ENCODE peak calls at places on chromosomes 2 and 18, in four cellular contexts. Q is neural crest cell, V is B cell, N is fibroblast of pulmonary artery. K is an unnamed sample.

GRCh38 chr2:37389984-37390765 is 45.7 kb downstream of the QPCT start:
- DNase-seq in Q (no peak), V (peak), N (peak), K (no peak)

GRCh38 chr18:62334110-62334509 is 9.0 kb downstream of the TNFRSF11A start:
- DNase-seq in Q (no peak), V (no peak), N (peak), K (no peak)

GRCh38 chr2:205892141-205893064 is 193.6 kb downstream of the INO80D start:
- DNase-seq in Q (no peak), V (no peak), N (peak), K (no peak)

GRCh38 chr18:64799378-64799777 is 650.5 kb upstream of the LINC00305 start:
- DNase-seq in Q (no peak), V (no peak), N (no peak), K (no peak)

GRCh38 chr2:67180841-67181240 is 216.3 kb upstream of the ETAA1 start:
- DNase-seq in Q (no peak), V (no peak), N (no peak), K (no peak)

GRCh38 chr2:173860082-173860481 is 105.1 kb downstream of the SP3 start:
- DNase-seq in Q (no peak), V (no peak), N (no peak), K (no peak)

GRCh38 chr2:98346259-98347236 is at the start of gene CNGA3:
- DNase-seq in Q (peak), V (peak), N (peak), K (peak)

GRCh38 chr18:52963481-52963880 is 623.5 kb downstream of the DCC start:
- DNase-seq in Q (no peak), V (no peak), N (no peak), K (no peak)

GRCh38 chr2:190663348-190663747 is 14.5 kb downstream of the NAB1 start:
- DNase-seq in Q (no peak), V (no peak), N (no peak), K (no peak)

GRCh38 chr2:2935445-2936149 is 442.0 kb downstream of the EIPR1 start:
- DNase-seq in Q (no peak), V (no peak), N (no peak), K (no peak)

GRCh38 chr2:224982910-224983688 is 59.2 kb downstream of the DOCK10 start:
- DNase-seq in Q (no peak), V (peak), N (peak), K (no peak)

GRCh38 chr18:67475673-67476072 is 40.8 kb downstream of the DSEL start:
- DNase-seq in Q (no peak), V (no peak), N (peak), K (no peak)

GRCh38 chr2:234091432-234091879 is 41.0 kb downstream of the SPP2 start:
- DNase-seq in Q (no peak), V (no peak), N (peak), K (no peak)

GRCh38 chr2:156436477-156437085 is 402 bp downstream of the GPD2 start:
- DNase-seq in Q (no peak), V (no peak), N (peak), K (no peak)

GRCh38 chr2:227415538-227416424 is 28.0 kb upstream of the SCYGR1 start:
- DNase-seq in Q (no peak), V (no peak), N (peak), K (no peak)

GRCh38 chr2:71604709-71605085 is 151.3 kb downstream of the DYSF start:
- DNase-seq in Q (no peak), V (no peak), N (no peak), K (no peak)

GRCh38 chr2:20170646-20171250 is 54.2 kb downstream of the SDC1 start:
- DNase-seq in Q (no peak), V (no peak), N (no peak), K (no peak)

GRCh38 chr2:8458461-8459459 is 223.1 kb upstream of the ID2 start:
- DNase-seq in Q (no peak), V (no peak), N (no peak), K (no peak)

GRCh38 chr2:9382604-9383235 is 40.6 kb downstream of the ITGB1BP1 start:
- DNase-seq in Q (no peak), V (no peak), N (no peak), K (no peak)

GRCh38 chr2:130966149-130967019 is 126.9 kb downstream of the FAM168B start:
- DNase-seq in Q (no peak), V (no peak), N (no peak), K (peak)

GRCh38 chr2:9703085-9703641 is 72.4 kb upstream of the YWHAQ start:
- DNase-seq in Q (no peak), V (no peak), N (peak), K (no peak)

GRCh38 chr2:3377279-3377611 is 373 bp downstream of the EIPR1 start:
- DNase-seq in Q (no peak), V (peak), N (peak), K (no peak)

GRCh38 chr2:228728961-228729360 is 542.1 kb downstream of the PID1 start:
- DNase-seq in Q (no peak), V (no peak), N (peak), K (no peak)

GRCh38 chr2:20674974-20675679 is 8.2 kb downstream of the GDF7 start:
- DNase-seq in Q (no peak), V (no peak), N (peak), K (no peak)

GRCh38 chr18:4101009-4101408 is 354.1 kb downstream of the DLGAP1 start:
- DNase-seq in Q (no peak), V (no peak), N (no peak), K (no peak)
- TF ChIP-seq CTCF in Q (no peak), V (no peak), N (no peak), K (no peak)

DNA sequence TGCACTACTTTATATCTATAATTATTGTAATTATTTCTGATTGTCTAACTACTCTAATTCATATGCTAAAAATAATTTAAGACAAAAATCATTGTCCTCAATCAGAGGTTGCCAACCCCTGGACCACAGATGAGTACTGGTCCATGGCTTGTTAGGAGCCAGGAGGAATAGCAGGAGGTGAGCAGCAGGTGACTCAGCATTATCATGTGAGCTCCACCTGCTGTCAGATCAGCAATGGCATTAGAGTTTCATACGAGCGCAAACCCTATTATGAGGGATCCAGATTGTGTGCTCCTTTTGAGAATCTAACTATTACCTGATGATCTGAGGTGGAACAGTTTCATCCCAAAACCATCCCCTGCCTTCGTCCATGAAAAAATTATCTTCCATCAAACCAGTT is 1434.4 kb downstream of the LRP1B start:
- DNase-seq in Q (no peak), V (no peak), N (no peak), K (no peak)
- TF ChIP-seq CTCF in Q (no peak), V (no peak), N (no peak), K (no peak)

GRCh38 chr18:50967714-50968661 is at the start of gene ELAC1:
- DNase-seq in Q (peak), V (peak), N (peak), K (peak)
- TF ChIP-seq CTCF in Q (peak), V (no peak), N (no peak), K (peak)

GRCh38 chr2:237483018-237483731 is 3.9 kb upstream of the MLPH start:
- DNase-seq in Q (no peak), V (no peak), N (peak), K (no peak)
- TF ChIP-seq CTCF in Q (peak), V (no peak), N (peak), K (no peak)

GRCh38 chr2:236841389-236841788 is 244.3 kb upstream of the COPS8 start:
- DNase-seq in Q (no peak), V (no peak), N (no peak), K (no peak)

GRCh38 chr2:236840215-236840614 is 245.5 kb upstream of the COPS8 start:
- DNase-seq in Q (no peak), V (no peak), N (no peak), K (no peak)

GRCh38 chr2:236840857-236841256 is 244.8 kb upstream of the COPS8 start:
- DNase-seq in Q (no peak), V (no peak), N (no peak), K (no peak)

GRCh38 chr2:236843061-236843460 is 242.6 kb upstream of the COPS8 start:
- DNase-seq in Q (no peak), V (no peak), N (no peak), K (no peak)

GRCh38 chr2:236843604-236844003 is 242.1 kb upstream of the COPS8 start:
- DNase-seq in Q (no peak), V (no peak), N (no peak), K (no peak)
- TF ChIP-seq CTCF in Q (no peak), V (no peak), N (no peak), K (no peak)

GRCh38 chr2:136765256-136765735 is at the start of gene THSD7B:
- DNase-seq in Q (peak), V (peak), N (no peak), K (no peak)
- TF ChIP-seq CTCF in Q (no peak), V (no peak), N (no peak), K (peak)

DNA sequence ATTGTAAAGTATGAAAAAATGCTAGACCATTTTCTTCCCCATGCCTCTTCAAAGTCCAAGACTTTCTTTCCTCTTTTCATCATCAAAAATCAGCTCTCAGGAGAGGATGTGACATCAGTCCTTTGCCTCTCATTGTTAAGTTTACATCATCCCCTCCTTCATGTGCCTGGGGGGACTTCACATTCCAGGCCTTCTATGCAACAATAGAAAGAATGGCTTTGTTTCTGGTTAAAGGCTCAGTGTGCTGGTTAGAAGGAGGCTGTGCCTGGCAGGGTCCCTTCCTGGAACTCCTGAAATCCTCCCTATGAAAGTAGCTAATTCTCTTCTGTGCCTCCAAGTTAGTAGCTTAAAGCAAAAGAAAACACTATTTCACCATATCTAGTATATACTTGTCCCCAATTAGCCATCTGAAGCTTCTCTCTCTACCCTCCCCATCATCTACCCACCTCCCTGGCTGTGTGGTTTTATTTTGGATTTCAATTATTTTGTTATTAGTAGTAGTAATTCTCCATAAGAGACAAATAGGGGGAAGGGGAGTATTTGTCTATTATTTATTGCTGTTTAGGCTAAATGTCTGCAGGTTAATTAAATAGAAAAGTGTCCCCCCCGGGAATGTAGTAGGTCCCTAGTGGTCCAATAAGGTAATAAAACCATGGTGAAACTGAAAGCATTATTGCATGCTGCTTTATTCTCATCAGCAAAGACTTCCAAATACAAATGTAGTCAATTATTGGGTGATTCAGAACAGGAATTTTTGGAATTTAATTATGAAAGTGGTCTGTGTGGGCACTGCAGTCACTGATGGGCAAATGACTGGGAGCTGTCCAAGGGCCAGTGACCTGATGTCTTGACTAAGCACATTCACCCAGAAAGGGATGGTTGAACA is 69.0 kb downstream of the CPO start:
- DNase-seq in Q (no peak), V (no peak), N (peak), K (no peak)
- TF ChIP-seq CTCF in Q (peak), V (peak), N (peak), K (peak)

GRCh38 chr2:15158117-15158516 is 403.0 kb downstream of the NBAS start:
- DNase-seq in Q (peak), V (no peak), N (no peak), K (no peak)

GRCh38 chr2:15159751-15160177 is 401.4 kb downstream of the NBAS start:
- DNase-seq in Q (peak), V (no peak), N (peak), K (no peak)

GRCh38 chr2:15159206-15159605 is 401.9 kb downstream of the NBAS start:
- DNase-seq in Q (no peak), V (no peak), N (no peak), K (no peak)

GRCh38 chr2:15160201-15160600 is 400.9 kb downstream of the NBAS start:
- DNase-seq in Q (no peak), V (no peak), N (no peak), K (no peak)

DNA sequence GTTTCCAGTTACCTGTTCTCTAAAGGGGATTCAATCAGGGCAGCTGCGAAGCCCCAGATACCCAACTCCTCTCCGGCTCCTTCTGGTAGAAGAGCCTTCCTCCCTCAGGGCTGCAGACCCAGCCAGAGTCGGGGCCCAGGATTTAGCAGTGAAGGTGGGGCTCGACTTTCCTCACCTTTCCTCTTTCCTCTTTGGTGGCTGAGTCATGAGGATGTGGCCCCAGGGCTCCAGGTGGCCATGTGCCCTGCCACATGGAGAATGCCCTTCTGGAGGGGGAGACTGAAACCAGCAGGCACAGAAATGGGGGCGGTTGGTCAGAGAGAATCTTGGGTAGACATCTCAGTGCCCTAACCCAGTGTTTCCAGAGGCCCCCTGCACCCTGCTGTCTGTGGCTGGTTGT is 402.6 kb downstream of the NBAS start:
- DNase-seq in Q (no peak), V (no peak), N (no peak), K (no peak)
- TF ChIP-seq CTCF in Q (no peak), V (no peak), N (no peak), K (no peak)

DNA sequence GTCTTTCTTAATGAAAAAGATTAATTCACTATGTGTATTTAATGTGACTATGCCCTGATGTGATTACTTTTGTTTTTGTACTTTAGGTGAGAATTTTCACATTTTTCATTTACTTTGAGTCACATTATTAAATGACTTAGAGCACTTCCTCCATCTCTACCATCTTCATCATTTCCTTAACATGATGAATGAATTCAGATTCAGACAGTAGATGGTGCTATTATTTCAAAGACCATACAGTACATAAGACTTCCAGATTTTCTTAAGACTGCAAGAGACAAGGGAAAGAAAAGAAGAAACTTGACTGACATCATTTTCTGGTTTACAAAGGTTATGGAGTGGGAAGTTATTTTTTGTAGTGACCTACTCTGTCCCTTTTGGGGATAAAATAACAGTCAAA is 1010.6 kb upstream of the NXPH2 start:
- DNase-seq in Q (no peak), V (no peak), N (peak), K (no peak)
- TF ChIP-seq CTCF in Q (peak), V (no peak), N (peak), K (peak)

K was measured in progenitor cell of endocrine pancreas.